ENCODE peak calls at places on chromosomes 11 and 22, in eight cellular contexts. P, E, V, H, K, M, S and X are unnamed samples.

GRCh38 chr11:123773959-123774358 is 19.6 kb upstream of the OR6X1 start:
- DNase-seq in E (no peak), M (no peak), V (no peak), S (no peak), K (no peak), H (no peak), P (no peak), X (no peak)

GRCh38 chr22:49814856-49815255 is 12.8 kb downstream of the BRD1 start:
- DNase-seq in K (no peak), V (no peak), E (peak), S (no peak), M (no peak), H (no peak), P (no peak), X (no peak)

GRCh38 chr11:64094463-64095223 is 58.9 kb downstream of the FLRT1 start:
- DNase-seq in P (peak), M (no peak), H (no peak), V (no peak), S (peak), E (no peak), K (peak), X (no peak)

GRCh38 chr11:112316971-112317370 is 56.3 kb upstream of the PLET1 start:
- DNase-seq in S (no peak), M (no peak), V (no peak), P (no peak), E (no peak), K (no peak), H (no peak), X (no peak)

GRCh38 chr11:69510471-69511357 is 29.3 kb downstream of the LINC01488 start:
- DNase-seq in M (no peak), P (peak), H (peak), S (peak), V (no peak), K (no peak), E (peak), X (no peak)

GRCh38 chr11:88501535-88501934 is 164.0 kb upstream of the CTSC start:
- DNase-seq in H (no peak), V (no peak), P (no peak), E (no peak), K (no peak), M (no peak), S (peak), X (no peak)

GRCh38 chr11:94325681-94326080 is 21.3 kb downstream of the IZUMO1R start:
- DNase-seq in V (no peak), K (peak), S (peak), M (peak), E (no peak), P (peak), H (no peak), X (no peak)

GRCh38 chr11:8503872-8504491 is 90.0 kb downstream of the STK33 start:
- DNase-seq in V (no peak), E (no peak), S (no peak), M (no peak), K (no peak), H (no peak), P (no peak), X (no peak)

GRCh38 chr22:20292673-20293232 is 24.6 kb upstream of the RTN4R start:
- DNase-seq in S (no peak), P (no peak), V (no peak), M (no peak), K (no peak), E (no peak), H (no peak), X (no peak)

GRCh38 chr11:13118691-13119090 is 109.6 kb downstream of the RASSF10 start:
- DNase-seq in V (no peak), M (no peak), S (no peak), P (no peak), H (no peak), K (no peak), E (no peak), X (no peak)

GRCh38 chr11:114258696-114259095 is 37.5 kb upstream of the NNMT start:
- DNase-seq in M (no peak), H (no peak), S (no peak), P (no peak), E (peak), K (peak), V (no peak), X (no peak)
- H3K27ac ChIP-seq in M (no peak), H (peak), S (no peak), P (no peak), E (peak), K (peak), V (peak), X (no peak)

DNA sequence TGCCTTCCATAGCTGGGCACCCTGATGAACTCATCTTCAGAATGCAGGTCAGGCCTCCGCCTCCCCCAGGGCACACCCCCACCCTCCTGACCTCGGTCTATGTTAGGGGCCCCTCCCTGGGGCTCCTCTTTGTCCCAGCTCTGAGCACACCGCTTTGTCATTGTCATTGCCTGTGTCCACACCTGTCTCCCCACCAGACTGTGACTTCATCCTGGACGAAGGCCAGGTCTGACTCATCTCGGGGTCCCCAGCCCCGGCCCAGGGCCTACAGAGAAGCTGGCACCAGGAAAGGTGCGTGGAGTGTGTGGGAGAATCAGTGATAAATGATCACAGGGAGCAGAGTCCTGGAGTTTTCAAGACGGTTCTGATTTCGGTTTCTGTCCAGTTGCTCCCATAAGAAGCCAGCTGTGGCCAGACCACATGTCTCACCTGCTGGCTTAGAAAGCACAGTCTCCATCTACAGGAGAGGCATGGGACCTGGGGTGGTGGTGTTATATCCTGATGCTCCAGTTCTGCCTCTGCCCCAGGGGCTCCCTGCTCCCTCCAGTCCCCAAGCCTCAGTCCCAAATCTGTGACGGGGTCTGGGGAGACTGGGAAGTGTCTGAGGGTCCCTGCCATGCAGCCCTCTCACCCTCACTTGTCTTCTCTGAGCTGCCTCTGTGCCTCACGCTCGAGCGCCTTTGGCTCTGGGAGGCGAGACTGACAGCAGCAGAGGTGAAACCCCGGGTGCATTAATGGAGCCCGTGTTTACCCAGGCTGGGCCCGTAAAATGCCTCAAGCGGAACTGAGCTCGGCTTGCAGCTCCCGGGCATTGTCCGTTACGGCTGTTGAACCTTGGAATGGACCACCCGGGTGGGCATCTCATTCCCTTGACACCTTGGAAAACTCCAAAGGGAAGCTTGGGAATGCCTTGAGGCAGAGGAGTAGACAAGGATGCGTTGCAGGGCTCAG is 85.5 kb upstream of the WNT11 start:
- DNase-seq in M (no peak), E (no peak), K (no peak), P (no peak), S (no peak), V (no peak), H (no peak), X (no peak)
- H3K27ac ChIP-seq in M (no peak), E (no peak), K (no peak), P (no peak), S (no peak), V (no peak), H (no peak), X (no peak)

GRCh38 chr11:34616830-34617504 is 3.9 kb upstream of the EHF start:
- DNase-seq in E (no peak), P (no peak), H (no peak), K (no peak), M (no peak), V (peak), S (peak), X (no peak)

GRCh38 chr11:34620202-34620601 is 691 bp upstream of the EHF start:
- DNase-seq in V (no peak), K (no peak), P (no peak), S (no peak), M (no peak), E (no peak), H (no peak), X (no peak)

GRCh38 chr11:34620820-34621792 is at the start of gene EHF:
- DNase-seq in M (no peak), H (no peak), S (no peak), K (no peak), E (no peak), P (no peak), V (no peak), X (no peak)

GRCh38 chr11:34618406-34618805 is 2.5 kb upstream of the EHF start:
- DNase-seq in E (no peak), K (no peak), V (no peak), M (no peak), P (no peak), H (no peak), S (no peak), X (no peak)

DNA sequence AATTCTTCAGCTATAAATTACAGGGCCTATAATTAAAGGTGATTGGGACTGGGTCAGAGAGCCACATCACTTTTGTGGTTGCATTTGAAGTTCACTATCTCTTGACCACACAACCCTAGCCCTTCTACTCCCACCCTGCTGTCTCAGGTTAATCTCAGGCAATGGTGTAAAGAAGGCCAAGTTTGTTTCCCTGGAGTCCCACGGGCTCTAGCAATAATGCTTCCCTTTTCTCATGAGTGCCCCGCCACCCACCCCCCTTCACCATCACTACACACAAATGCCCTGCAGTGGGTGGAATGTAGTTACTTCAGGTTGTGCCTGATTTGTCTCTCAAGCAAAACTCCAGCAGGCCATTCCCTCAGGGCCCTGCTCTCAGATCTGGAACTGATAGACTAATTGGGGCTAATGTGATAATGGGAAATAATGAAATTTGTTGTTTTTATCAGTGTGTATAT is 1.8 kb upstream of the EHF start:
- DNase-seq in E (no peak), H (no peak), P (no peak), S (no peak), K (peak), V (no peak), M (no peak), X (no peak)
- H3K27ac ChIP-seq in E (no peak), H (no peak), P (no peak), S (no peak), K (no peak), V (no peak), M (no peak), X (no peak)

GRCh38 chr11:119991669-119992068 is 146.2 kb downstream of the TRIM29 start:
- DNase-seq in H (no peak), E (no peak), M (no peak), V (no peak), K (no peak), S (no peak), P (no peak), X (no peak)
- H3K27ac ChIP-seq in H (no peak), E (no peak), M (no peak), V (no peak), K (no peak), S (no peak), P (no peak), X (no peak)

GRCh38 chr11:125398994-125399638 is 96.9 kb downstream of the FEZ1 start:
- DNase-seq in S (no peak), H (no peak), E (no peak), M (no peak), V (no peak), K (peak), P (no peak), X (peak)

GRCh38 chr11:125402436-125402835 is 93.6 kb downstream of the FEZ1 start:
- DNase-seq in K (no peak), M (no peak), P (peak), E (no peak), H (no peak), V (no peak), S (peak), X (no peak)

GRCh38 chr11:125401746-125402145 is 94.3 kb downstream of the FEZ1 start:
- DNase-seq in E (no peak), K (no peak), H (no peak), S (peak), V (no peak), M (no peak), P (peak), X (no peak)

GRCh38 chr11:125398475-125398874 is 97.6 kb downstream of the FEZ1 start:
- DNase-seq in P (no peak), S (no peak), E (no peak), M (no peak), V (no peak), K (no peak), H (no peak), X (no peak)

GRCh38 chr11:125401235-125401634 is 94.8 kb downstream of the FEZ1 start:
- DNase-seq in M (no peak), V (no peak), E (no peak), P (no peak), S (no peak), H (no peak), K (no peak), X (peak)
- H3K27ac ChIP-seq in M (no peak), V (no peak), E (no peak), P (no peak), S (no peak), H (no peak), K (no peak), X (peak)

GRCh38 chr11:57288771-57289579 is 35.8 kb downstream of the TNKS1BP1 start:
- DNase-seq in K (no peak), S (peak), P (peak), V (no peak), H (peak), E (no peak), M (no peak), X (no peak)
- H3K27ac ChIP-seq in K (no peak), S (no peak), P (peak), V (peak), H (peak), E (peak), M (no peak), X (no peak)

GRCh38 chr11:2928605-2929510 is at the start of gene PHLDA2:
- DNase-seq in H (peak), S (peak), P (peak), M (peak), V (peak), K (peak), E (peak), X (no peak)
- H3K27ac ChIP-seq in H (no peak), S (no peak), P (peak), M (peak), V (peak), K (no peak), E (peak), X (no peak)

GRCh38 chr11:46341454-46341853 is 5.8 kb upstream of the DGKZ start:
- DNase-seq in H (no peak), M (no peak), E (no peak), K (no peak), S (no peak), P (no peak), V (no peak), X (no peak)
- H3K27ac ChIP-seq in H (no peak), M (no peak), E (peak), K (peak), S (peak), P (no peak), V (peak), X (no peak)